ENCODE peak calls at places on chromosomes 12 and 14, in ten cellular contexts. One of them, this sample, is unnamed.

GRCh38 chr14:67525389-67525788 is 7.7 kb upstream of the PLEKHH1 start:
- DNase-seq in right atrium auricular region: no peak
- DNase-seq in fibroblast of the aortic adventitia: no peak
- DNase-seq in left cardiac atrium: no peak
- DNase-seq in HepG2: no peak
- DNase-seq in AG20443: no peak
- DNase-seq in SK-N-DZ: no peak
- DNase-seq in GOT3: no peak
- DNase-seq in NCI-H1694: no peak
- DNase-seq in T-helper 9 cell: no peak
- DNase-seq in this sample: no peak

GRCh38 chr12:60290532-60290931 is 694.7 kb downstream of the SLC16A7 start:
- DNase-seq in fibroblast of the aortic adventitia: no peak
- DNase-seq in left cardiac atrium: no peak
- DNase-seq in NCI-H1694: no peak
- DNase-seq in GOT3: no peak
- DNase-seq in SK-N-DZ: no peak
- DNase-seq in T-helper 9 cell: no peak
- DNase-seq in right atrium auricular region: no peak
- DNase-seq in AG20443: no peak
- DNase-seq in HepG2: no peak
- DNase-seq in this sample: no peak

GRCh38 chr14:91205449-91205848 is 39.1 kb downstream of the GPR68 start:
- DNase-seq in right atrium auricular region: no peak
- DNase-seq in left cardiac atrium: no peak
- DNase-seq in HepG2: no peak
- DNase-seq in T-helper 9 cell: no peak
- DNase-seq in AG20443: no peak
- DNase-seq in SK-N-DZ: no peak
- DNase-seq in GOT3: no peak
- DNase-seq in NCI-H1694: no peak
- DNase-seq in fibroblast of the aortic adventitia: peak
- DNase-seq in this sample: no peak

GRCh38 chr14:104283197-104284106 is 145.1 kb downstream of the KIF26A start:
- DNase-seq in AG20443: no peak
- DNase-seq in fibroblast of the aortic adventitia: no peak
- DNase-seq in NCI-H1694: peak
- DNase-seq in GOT3: no peak
- DNase-seq in left cardiac atrium: peak
- DNase-seq in T-helper 9 cell: no peak
- DNase-seq in HepG2: no peak
- DNase-seq in SK-N-DZ: no peak
- DNase-seq in right atrium auricular region: no peak
- DNase-seq in this sample: no peak

GRCh38 chr12:46134205-46134811 is 134.5 kb downstream of the SLC38A1 start:
- DNase-seq in HepG2: no peak
- DNase-seq in left cardiac atrium: no peak
- DNase-seq in right atrium auricular region: no peak
- DNase-seq in T-helper 9 cell: no peak
- DNase-seq in SK-N-DZ: no peak
- DNase-seq in AG20443: no peak
- DNase-seq in fibroblast of the aortic adventitia: peak
- DNase-seq in GOT3: no peak
- DNase-seq in NCI-H1694: no peak
- DNase-seq in this sample: no peak

GRCh38 chr14:93906341-93907329 is 20.5 kb upstream of the FAM181A start:
- DNase-seq in AG20443: peak
- DNase-seq in SK-N-DZ: peak
- DNase-seq in fibroblast of the aortic adventitia: peak
- DNase-seq in left cardiac atrium: peak
- DNase-seq in NCI-H1694: peak
- DNase-seq in HepG2: peak
- DNase-seq in GOT3: no peak
- DNase-seq in right atrium auricular region: no peak
- DNase-seq in T-helper 9 cell: peak
- DNase-seq in this sample: peak

GRCh38 chr12:53381739-53382630 is 2.0 kb downstream of the SP1 start:
- DNase-seq in AG20443: peak
- DNase-seq in GOT3: no peak
- DNase-seq in left cardiac atrium: peak
- DNase-seq in fibroblast of the aortic adventitia: peak
- DNase-seq in T-helper 9 cell: peak
- DNase-seq in right atrium auricular region: peak
- DNase-seq in NCI-H1694: peak
- DNase-seq in SK-N-DZ: peak
- DNase-seq in HepG2: peak
- DNase-seq in this sample: peak

GRCh38 chr12:31929140-31929526 is 30.1 kb upstream of the RESF1 start:
- DNase-seq in left cardiac atrium: no peak
- DNase-seq in SK-N-DZ: no peak
- DNase-seq in GOT3: no peak
- DNase-seq in HepG2: no peak
- DNase-seq in T-helper 9 cell: no peak
- DNase-seq in right atrium auricular region: no peak
- DNase-seq in NCI-H1694: no peak
- DNase-seq in fibroblast of the aortic adventitia: no peak
- DNase-seq in AG20443: no peak
- DNase-seq in this sample: no peak

This sample was measured in testis.